ENCODE peak calls at places on chromosomes 5 and 9, in five cellular contexts. P, V, Q, R and M are unnamed samples.

GRCh38 chr9:99183616-99184015 is 38.1 kb downstream of the ALG2 start:
- DNase-seq in P (no peak), V (no peak), Q (no peak), R (no peak), M (no peak)

GRCh38 chr9:92004045-92004392 is 54.0 kb upstream of the ROR2 start:
- DNase-seq in P (no peak), V (no peak), Q (peak; percentile 50), R (no peak), M (no peak)

GRCh38 chr9:136191549-136192286 is 13.2 kb downstream of the LHX3 start:
- DNase-seq in P (no peak), V (no peak), Q (no peak), R (no peak), M (no peak)

GRCh38 chr5:163221581-163221980 is 215.8 kb upstream of the CCNG1 start:
- DNase-seq in P (no peak), V (no peak), Q (no peak), R (no peak), M (no peak)

GRCh38 chr9:36063804-36064447 is 27.2 kb downstream of the RECK start:
- DNase-seq in P (no peak), V (no peak), Q (no peak), R (no peak), M (no peak)

GRCh38 chr5:53601570-53601969 is 41.1 kb downstream of the NDUFS4 start:
- DNase-seq in P (no peak), V (peak; percentile 33), Q (no peak), R (no peak), M (no peak)

GRCh38 chr5:7078090-7078489 is 317.8 kb upstream of the ADCY2 start:
- DNase-seq in P (no peak), V (no peak), Q (no peak), R (no peak), M (no peak)

GRCh38 chr5:137825165-137825564 is 42.5 kb upstream of the MYOT start:
- DNase-seq in P (peak; percentile 6), V (no peak), Q (no peak), R (no peak), M (no peak)

GRCh38 chr5:10140195-10140973 is 109.3 kb downstream of the ATPSCKMT start:
- DNase-seq in P (no peak), V (peak; percentile 35), Q (no peak), R (no peak), M (no peak)

GRCh38 chr9:4985376-4986266 is 549 bp downstream of the JAK2 start:
- DNase-seq in P (peak; percentile 33), V (no peak), Q (no peak), R (no peak), M (peak; percentile 12)

GRCh38 chr5:157657516-157657915 is 5.3 kb upstream of the SOX30 start:
- DNase-seq in P (no peak), V (no peak), Q (no peak), R (no peak), M (no peak)

GRCh38 chr5:150571836-150572235 is 63.9 kb downstream of the NDST1 start:
- DNase-seq in P (no peak), V (no peak), Q (no peak), R (no peak), M (no peak)

GRCh38 chr9:95585824-95586223 is 69.1 kb upstream of the PTCH1 start:
- DNase-seq in P (no peak), V (no peak), Q (no peak), R (no peak), M (no peak)

GRCh38 chr9:95580812-95581761 is 64.3 kb upstream of the PTCH1 start:
- DNase-seq in P (no peak), V (no peak), Q (no peak), R (no peak), M (peak; percentile 53)

GRCh38 chr9:95587071-95587964 is 70.5 kb upstream of the PTCH1 start:
- DNase-seq in P (no peak), V (no peak), Q (no peak), R (no peak), M (no peak)

GRCh38 chr9:95584176-95584575 is 67.4 kb upstream of the PTCH1 start:
- DNase-seq in P (no peak), V (no peak), Q (no peak), R (no peak), M (no peak)

GRCh38 chr9:95581900-95582299 is 65.1 kb upstream of the PTCH1 start:
- DNase-seq in P (peak; percentile 40), V (no peak), Q (no peak), R (no peak), M (no peak)
- TF ChIP-seq SUZ12 in P (no peak), V (no peak), Q (no peak), R (no peak), M (no peak)

GRCh38 chr5:38078161-38078560 is 180.2 kb upstream of the EGFLAM start:
- DNase-seq in P (no peak), V (peak; percentile 10), Q (no peak), R (no peak), M (no peak)
- TF ChIP-seq SUZ12 in P (no peak), V (no peak), Q (no peak), R (no peak), M (no peak)

GRCh38 chr5:108797396-108797795 is 49.7 kb downstream of the FER start:
- DNase-seq in P (no peak), V (no peak), Q (no peak), R (no peak), M (no peak)

GRCh38 chr5:108798866-108799265 is 51.2 kb downstream of the FER start:
- DNase-seq in P (no peak), V (no peak), Q (no peak), R (no peak), M (no peak)

GRCh38 chr5:108801301-108801700 is 53.6 kb downstream of the FER start:
- DNase-seq in P (no peak), V (no peak), Q (no peak), R (no peak), M (no peak)

GRCh38 chr5:108797986-108798385 is 50.3 kb downstream of the FER start:
- DNase-seq in P (no peak), V (no peak), Q (no peak), R (no peak), M (no peak)

GRCh38 chr5:108801776-108802175 is 54.1 kb downstream of the FER start:
- DNase-seq in P (no peak), V (peak; percentile 40), Q (no peak), R (no peak), M (no peak)
- TF ChIP-seq SUZ12 in P (no peak), V (no peak), Q (no peak), R (no peak), M (no peak)

GRCh38 chr9:115250646-115251045 is 132.7 kb upstream of the TNC start:
- DNase-seq in P (peak; percentile 65), V (no peak), Q (no peak), R (no peak), M (no peak)
- TF ChIP-seq SUZ12 in P (no peak), V (no peak), Q (no peak), R (no peak), M (no peak)

GRCh38 chr9:109903515-109904138 is 123.6 kb downstream of the PALM2AKAP2 start:
- DNase-seq in P (peak; percentile 60), V (peak; percentile 71), Q (peak; percentile 56), R (no peak), M (peak; percentile 69)
- TF ChIP-seq SUZ12 in P (no peak), V (no peak), Q (no peak), R (no peak), M (no peak)

GRCh38 chr5:82185842-82186241 is 92.3 kb downstream of the RPS23 start:
- DNase-seq in P (no peak), V (no peak), Q (no peak), R (no peak), M (no peak)

GRCh38 chr5:82182662-82183061 is 95.5 kb downstream of the RPS23 start:
- DNase-seq in P (no peak), V (no peak), Q (no peak), R (no peak), M (no peak)

GRCh38 chr5:82178378-82178777 is 99.8 kb downstream of the RPS23 start:
- DNase-seq in P (no peak), V (no peak), Q (no peak), R (no peak), M (no peak)

DNA sequence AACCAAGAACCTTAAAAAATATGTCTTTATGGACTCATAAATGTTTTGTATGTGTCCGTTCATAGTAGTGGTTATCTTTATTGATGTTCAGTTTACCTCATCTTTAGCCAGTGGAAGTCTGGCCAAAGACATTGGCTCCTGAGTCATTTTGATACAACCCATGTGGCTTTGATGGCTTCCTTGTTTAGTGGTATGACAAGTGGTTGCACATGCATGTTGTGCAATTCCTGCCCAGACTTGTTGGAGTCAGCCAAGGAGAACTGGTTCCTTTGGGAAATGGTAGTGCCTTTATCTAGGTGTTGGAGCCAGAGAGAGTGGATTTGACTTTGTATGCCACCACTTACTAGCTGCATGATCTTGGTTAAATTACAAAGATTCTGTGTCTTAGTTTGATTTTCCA is 94.3 kb downstream of the RPS23 start:
- DNase-seq in P (no peak), V (no peak), Q (no peak), R (peak; percentile 17), M (no peak)
- TF ChIP-seq SUZ12 in P (no peak), V (no peak), Q (no peak), R (no peak), M (no peak)

DNA sequence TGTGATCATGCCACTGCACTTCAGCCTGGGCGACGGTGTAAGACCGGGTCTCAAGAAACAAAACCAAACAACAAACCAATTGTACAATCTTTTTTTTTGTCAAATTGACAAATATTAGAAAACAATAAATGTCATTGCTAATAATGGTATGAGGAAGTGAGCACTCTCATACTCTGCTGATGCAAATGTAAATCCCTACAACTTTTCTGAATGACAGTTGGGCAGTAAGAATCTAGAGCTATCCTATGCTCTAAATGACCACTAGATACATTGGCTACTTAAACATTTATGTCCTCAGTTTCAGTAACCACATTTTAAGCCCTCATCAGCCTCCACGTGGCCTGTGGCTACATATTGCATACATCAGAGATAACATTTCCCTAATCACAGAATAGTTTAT is 256.2 kb downstream of the FER start:
- DNase-seq in P (no peak), V (no peak), Q (no peak), R (no peak), M (no peak)
- TF ChIP-seq SUZ12 in P (no peak), V (no peak), Q (no peak), R (no peak), M (no peak)

GRCh38 chr9:137534256-137535119 is 15.7 kb downstream of the PNPLA7 start:
- DNase-seq in P (peak; percentile 50), V (peak; percentile 81), Q (no peak), R (no peak), M (peak; percentile 69)
- TF ChIP-seq SUZ12 in P (no peak), V (no peak), Q (no peak), R (no peak), M (no peak)